ENCODE peak calls at places on chromosome 1, in seven cellular contexts. One of them, this sample, is unnamed.

GRCh38 chr1:42934111-42934510 is 24.6 kb downstream of the SLC2A1 start:
- DNase-seq in ovary: peak
- DNase-seq in EL: no peak
- DNase-seq in germinal center: no peak
- DNase-seq in NCI-H526 treated with DMSO at 0.1 percent for 48 hours: no peak
- DNase-seq in endothelial cell: no peak
- DNase-seq in stimulated activated CD8-positive, alpha-beta memory T cell treated with anti-CD3 and anti-CD28 coated beads, Interleukin-2, amount 100 ng/mL, for 1 hour: no peak
- DNase-seq in this sample: no peak

GRCh38 chr1:38777464-38777957 is 82.1 kb downstream of the RRAGC start:
- DNase-seq in ovary: no peak
- DNase-seq in EL: no peak
- DNase-seq in stimulated activated CD8-positive, alpha-beta memory T cell treated with anti-CD3 and anti-CD28 coated beads, Interleukin-2, amount 100 ng/mL, for 1 hour: no peak
- DNase-seq in germinal center: no peak
- DNase-seq in NCI-H526 treated with DMSO at 0.1 percent for 48 hours: no peak
- DNase-seq in endothelial cell: no peak
- DNase-seq in this sample: no peak

GRCh38 chr1:163142152-163142551 is 60.6 kb downstream of the RGS5 start:
- DNase-seq in EL: no peak
- DNase-seq in endothelial cell: no peak
- DNase-seq in germinal center: no peak
- DNase-seq in stimulated activated CD8-positive, alpha-beta memory T cell treated with anti-CD3 and anti-CD28 coated beads, Interleukin-2, amount 100 ng/mL, for 1 hour: no peak
- DNase-seq in ovary: no peak
- DNase-seq in NCI-H526 treated with DMSO at 0.1 percent for 48 hours: no peak
- DNase-seq in this sample: no peak

GRCh38 chr1:247077768-247078314 is 770 bp downstream of the ZNF670 start:
- DNase-seq in EL: peak
- DNase-seq in ovary: no peak
- DNase-seq in endothelial cell: no peak
- DNase-seq in germinal center: peak
- DNase-seq in NCI-H526 treated with DMSO at 0.1 percent for 48 hours: no peak
- DNase-seq in stimulated activated CD8-positive, alpha-beta memory T cell treated with anti-CD3 and anti-CD28 coated beads, Interleukin-2, amount 100 ng/mL, for 1 hour: no peak
- DNase-seq in this sample: no peak

GRCh38 chr1:192552619-192553225 is 22.9 kb upstream of the RGS1 start:
- DNase-seq in germinal center: no peak
- DNase-seq in stimulated activated CD8-positive, alpha-beta memory T cell treated with anti-CD3 and anti-CD28 coated beads, Interleukin-2, amount 100 ng/mL, for 1 hour: no peak
- DNase-seq in ovary: no peak
- DNase-seq in EL: no peak
- DNase-seq in NCI-H526 treated with DMSO at 0.1 percent for 48 hours: no peak
- DNase-seq in endothelial cell: no peak
- DNase-seq in this sample: no peak

GRCh38 chr1:3101127-3101939 is 32.3 kb downstream of the PRDM16 start:
- DNase-seq in stimulated activated CD8-positive, alpha-beta memory T cell treated with anti-CD3 and anti-CD28 coated beads, Interleukin-2, amount 100 ng/mL, for 1 hour: no peak
- DNase-seq in ovary: no peak
- DNase-seq in EL: no peak
- DNase-seq in endothelial cell: no peak
- DNase-seq in germinal center: no peak
- DNase-seq in NCI-H526 treated with DMSO at 0.1 percent for 48 hours: no peak
- DNase-seq in this sample: no peak

GRCh38 chr1:21861602-21862429 is 49.8 kb downstream of the LDLRAD2 start:
- DNase-seq in NCI-H526 treated with DMSO at 0.1 percent for 48 hours: no peak
- DNase-seq in stimulated activated CD8-positive, alpha-beta memory T cell treated with anti-CD3 and anti-CD28 coated beads, Interleukin-2, amount 100 ng/mL, for 1 hour: no peak
- DNase-seq in ovary: no peak
- DNase-seq in endothelial cell: no peak
- DNase-seq in germinal center: no peak
- DNase-seq in EL: peak
- DNase-seq in this sample: no peak

GRCh38 chr1:33392639-33393038 is 38.3 kb downstream of the PHC2 start:
- DNase-seq in NCI-H526 treated with DMSO at 0.1 percent for 48 hours: peak
- DNase-seq in germinal center: no peak
- DNase-seq in stimulated activated CD8-positive, alpha-beta memory T cell treated with anti-CD3 and anti-CD28 coated beads, Interleukin-2, amount 100 ng/mL, for 1 hour: no peak
- DNase-seq in EL: no peak
- DNase-seq in endothelial cell: peak
- DNase-seq in ovary: no peak
- DNase-seq in this sample: no peak

GRCh38 chr1:47534417-47534816 is 96.6 kb downstream of the FOXD2 start:
- DNase-seq in stimulated activated CD8-positive, alpha-beta memory T cell treated with anti-CD3 and anti-CD28 coated beads, Interleukin-2, amount 100 ng/mL, for 1 hour: no peak
- DNase-seq in ovary: no peak
- DNase-seq in germinal center: no peak
- DNase-seq in endothelial cell: no peak
- DNase-seq in EL: no peak
- DNase-seq in NCI-H526 treated with DMSO at 0.1 percent for 48 hours: no peak
- DNase-seq in this sample: no peak

GRCh38 chr1:53663525-53664300 is 75.3 kb downstream of the GLIS1 start:
- DNase-seq in ovary: no peak
- DNase-seq in NCI-H526 treated with DMSO at 0.1 percent for 48 hours: no peak
- DNase-seq in EL: peak
- DNase-seq in germinal center: no peak
- DNase-seq in endothelial cell: no peak
- DNase-seq in stimulated activated CD8-positive, alpha-beta memory T cell treated with anti-CD3 and anti-CD28 coated beads, Interleukin-2, amount 100 ng/mL, for 1 hour: no peak
- DNase-seq in this sample: no peak

GRCh38 chr1:187390157-187390556 is 561.4 kb downstream of the PLA2G4A start:
- DNase-seq in ovary: no peak
- DNase-seq in stimulated activated CD8-positive, alpha-beta memory T cell treated with anti-CD3 and anti-CD28 coated beads, Interleukin-2, amount 100 ng/mL, for 1 hour: no peak
- DNase-seq in NCI-H526 treated with DMSO at 0.1 percent for 48 hours: no peak
- DNase-seq in EL: peak
- DNase-seq in germinal center: no peak
- DNase-seq in endothelial cell: no peak
- DNase-seq in this sample: no peak

GRCh38 chr1:203556047-203556851 is 62.3 kb downstream of the OPTC start:
- DNase-seq in endothelial cell: no peak
- DNase-seq in EL: peak
- DNase-seq in NCI-H526 treated with DMSO at 0.1 percent for 48 hours: peak
- DNase-seq in stimulated activated CD8-positive, alpha-beta memory T cell treated with anti-CD3 and anti-CD28 coated beads, Interleukin-2, amount 100 ng/mL, for 1 hour: no peak
- DNase-seq in germinal center: no peak
- DNase-seq in ovary: peak
- DNase-seq in this sample: no peak

GRCh38 chr1:11680270-11681070 is 478 bp downstream of the MAD2L2 start:
- DNase-seq in EL: no peak
- DNase-seq in ovary: no peak
- DNase-seq in NCI-H526 treated with DMSO at 0.1 percent for 48 hours: no peak
- DNase-seq in germinal center: no peak
- DNase-seq in stimulated activated CD8-positive, alpha-beta memory T cell treated with anti-CD3 and anti-CD28 coated beads, Interleukin-2, amount 100 ng/mL, for 1 hour: no peak
- DNase-seq in endothelial cell: no peak
- DNase-seq in this sample: no peak

GRCh38 chr1:223133824-223134435 is 9.1 kb downstream of the TLR5 start:
- DNase-seq in EL: peak
- DNase-seq in stimulated activated CD8-positive, alpha-beta memory T cell treated with anti-CD3 and anti-CD28 coated beads, Interleukin-2, amount 100 ng/mL, for 1 hour: peak
- DNase-seq in endothelial cell: peak
- DNase-seq in ovary: peak
- DNase-seq in germinal center: peak
- DNase-seq in NCI-H526 treated with DMSO at 0.1 percent for 48 hours: peak
- DNase-seq in this sample: peak

GRCh38 chr1:198637157-198637556 is 1.7 kb upstream of the PTPRC start:
- DNase-seq in NCI-H526 treated with DMSO at 0.1 percent for 48 hours: no peak
- DNase-seq in EL: no peak
- DNase-seq in stimulated activated CD8-positive, alpha-beta memory T cell treated with anti-CD3 and anti-CD28 coated beads, Interleukin-2, amount 100 ng/mL, for 1 hour: no peak
- DNase-seq in ovary: no peak
- DNase-seq in endothelial cell: no peak
- DNase-seq in germinal center: no peak
- DNase-seq in this sample: no peak

GRCh38 chr1:49136738-49137251 is 360.1 kb upstream of the BEND5 start:
- DNase-seq in stimulated activated CD8-positive, alpha-beta memory T cell treated with anti-CD3 and anti-CD28 coated beads, Interleukin-2, amount 100 ng/mL, for 1 hour: no peak
- DNase-seq in NCI-H526 treated with DMSO at 0.1 percent for 48 hours: no peak
- DNase-seq in ovary: no peak
- DNase-seq in endothelial cell: no peak
- DNase-seq in EL: no peak
- DNase-seq in germinal center: no peak
- DNase-seq in this sample: no peak

GRCh38 chr1:7040969-7041368 is 255.7 kb downstream of the CAMTA1 start:
- DNase-seq in stimulated activated CD8-positive, alpha-beta memory T cell treated with anti-CD3 and anti-CD28 coated beads, Interleukin-2, amount 100 ng/mL, for 1 hour: no peak
- DNase-seq in EL: no peak
- DNase-seq in germinal center: no peak
- DNase-seq in ovary: no peak
- DNase-seq in endothelial cell: no peak
- DNase-seq in NCI-H526 treated with DMSO at 0.1 percent for 48 hours: no peak
- DNase-seq in this sample: no peak